ENCODE peak calls at places on chromosome 7, in eight cellular contexts. One of them, this sample, is unnamed.

GRCh38 chr7:134792968-134793367 is 13.5 kb downstream of the CALD1 start:
- DNase-seq in HCT116: no peak
- DNase-seq in GM13976: no peak
- DNase-seq in neural crest cell: no peak
- DNase-seq in ovary: no peak
- DNase-seq in GM12865: peak; percentile 37
- DNase-seq in stomach: no peak
- DNase-seq in AG10803: peak; percentile 44
- DNase-seq in this sample: no peak

GRCh38 chr7:130394421-130395188 is 14.3 kb downstream of the CPA1 start:
- DNase-seq in HCT116: no peak
- DNase-seq in GM13976: no peak
- DNase-seq in neural crest cell: no peak
- DNase-seq in AG10803: no peak
- DNase-seq in ovary: no peak
- DNase-seq in GM12865: peak; percentile 48
- DNase-seq in stomach: no peak
- DNase-seq in this sample: no peak

GRCh38 chr7:121831320-121831719 is 41.6 kb upstream of the PTPRZ1 start:
- DNase-seq in GM13976: no peak
- DNase-seq in ovary: no peak
- DNase-seq in GM12865: no peak
- DNase-seq in stomach: no peak
- DNase-seq in AG10803: no peak
- DNase-seq in neural crest cell: no peak
- DNase-seq in HCT116: no peak
- DNase-seq in this sample: no peak

GRCh38 chr7:42254217-42254616 is 17.2 kb upstream of the GLI3 start:
- DNase-seq in stomach: no peak
- DNase-seq in AG10803: peak; percentile 81
- DNase-seq in GM13976: no peak
- DNase-seq in GM12865: no peak
- DNase-seq in neural crest cell: no peak
- DNase-seq in HCT116: no peak
- DNase-seq in ovary: no peak
- DNase-seq in this sample: peak; percentile 84

GRCh38 chr7:70678621-70679251 is 453.2 kb upstream of the GALNT17 start:
- DNase-seq in AG10803: peak; percentile 76
- DNase-seq in neural crest cell: no peak
- DNase-seq in ovary: no peak
- DNase-seq in GM12865: no peak
- DNase-seq in stomach: no peak
- DNase-seq in HCT116: no peak
- DNase-seq in GM13976: no peak
- DNase-seq in this sample: no peak

GRCh38 chr7:143479055-143479766 is 1.5 kb downstream of the TAS2R41 start:
- DNase-seq in GM12865: no peak
- DNase-seq in AG10803: peak; percentile 89
- DNase-seq in stomach: no peak
- DNase-seq in ovary: no peak
- DNase-seq in GM13976: no peak
- DNase-seq in HCT116: no peak
- DNase-seq in neural crest cell: no peak
- DNase-seq in this sample: no peak

GRCh38 chr7:158865462-158865922 is 9.1 kb downstream of the DYNC2I1 start:
- DNase-seq in HCT116: no peak
- DNase-seq in GM13976: no peak
- DNase-seq in ovary: no peak
- DNase-seq in neural crest cell: no peak
- DNase-seq in stomach: no peak
- DNase-seq in GM12865: no peak
- DNase-seq in AG10803: peak; percentile 9
- DNase-seq in this sample: no peak

GRCh38 chr7:142878315-142878714 is 7.2 kb downstream of the TRPV6 start:
- DNase-seq in HCT116: no peak
- DNase-seq in neural crest cell: no peak
- DNase-seq in GM13976: no peak
- DNase-seq in stomach: no peak
- DNase-seq in GM12865: no peak
- DNase-seq in AG10803: no peak
- DNase-seq in ovary: no peak
- DNase-seq in this sample: no peak

GRCh38 chr7:42869131-42870020 is 42.5 kb downstream of the C7orf25 start:
- DNase-seq in GM13976: peak; percentile 73
- DNase-seq in neural crest cell: no peak
- DNase-seq in AG10803: no peak
- DNase-seq in stomach: no peak
- DNase-seq in HCT116: peak; percentile 10
- DNase-seq in ovary: no peak
- DNase-seq in GM12865: peak; percentile 58
- DNase-seq in this sample: peak; percentile 43

GRCh38 chr7:121515651-121516401 is 119.7 kb upstream of the FAM3C start:
- DNase-seq in GM12865: no peak
- DNase-seq in HCT116: no peak
- DNase-seq in neural crest cell: no peak
- DNase-seq in stomach: no peak
- DNase-seq in GM13976: no peak
- DNase-seq in ovary: no peak
- DNase-seq in AG10803: peak; percentile 81
- DNase-seq in this sample: no peak

GRCh38 chr7:133815677-133816210 is 311.4 kb upstream of the LRGUK start:
- DNase-seq in ovary: no peak
- DNase-seq in GM13976: no peak
- DNase-seq in neural crest cell: no peak
- DNase-seq in stomach: no peak
- DNase-seq in AG10803: peak; percentile 40
- DNase-seq in GM12865: no peak
- DNase-seq in HCT116: no peak
- DNase-seq in this sample: no peak

GRCh38 chr7:75619636-75620035 is 119.1 kb downstream of the HIP1 start:
- DNase-seq in neural crest cell: no peak
- DNase-seq in ovary: no peak
- DNase-seq in AG10803: no peak
- DNase-seq in stomach: no peak
- DNase-seq in HCT116: no peak
- DNase-seq in GM13976: no peak
- DNase-seq in GM12865: no peak
- DNase-seq in this sample: no peak

GRCh38 chr7:56097700-56098099 is 4.9 kb upstream of the PHKG1 start:
- DNase-seq in GM13976: no peak
- DNase-seq in ovary: no peak
- DNase-seq in stomach: peak; percentile 44
- DNase-seq in neural crest cell: no peak
- DNase-seq in AG10803: peak; percentile 96
- DNase-seq in GM12865: peak; percentile 30
- DNase-seq in HCT116: no peak
- DNase-seq in this sample: peak; percentile 78

GRCh38 chr7:35676211-35676610 is 18.7 kb downstream of the HERPUD2 start:
- DNase-seq in GM12865: peak; percentile 21
- DNase-seq in AG10803: no peak
- DNase-seq in HCT116: no peak
- DNase-seq in GM13976: no peak
- DNase-seq in neural crest cell: no peak
- DNase-seq in ovary: no peak
- DNase-seq in stomach: no peak
- DNase-seq in this sample: no peak

GRCh38 chr7:18175801-18176450 is 148.3 kb upstream of the PRPS1L1 start:
- DNase-seq in GM13976: no peak
- DNase-seq in ovary: no peak
- DNase-seq in neural crest cell: no peak
- DNase-seq in HCT116: no peak
- DNase-seq in GM12865: no peak
- DNase-seq in AG10803: no peak
- DNase-seq in stomach: no peak
- DNase-seq in this sample: no peak

GRCh38 chr7:47647213-47647985 is 65.5 kb upstream of the TNS3 start:
- DNase-seq in AG10803: no peak
- DNase-seq in ovary: no peak
- DNase-seq in GM12865: peak; percentile 42
- DNase-seq in neural crest cell: no peak
- DNase-seq in GM13976: no peak
- DNase-seq in HCT116: no peak
- DNase-seq in stomach: no peak
- DNase-seq in this sample: no peak

GRCh38 chr7:13981070-13981469 is 8.4 kb downstream of the ETV1 start:
- DNase-seq in AG10803: peak; percentile 97
- DNase-seq in HCT116: peak; percentile 86
- DNase-seq in ovary: no peak
- DNase-seq in GM12865: no peak
- DNase-seq in stomach: peak; percentile 43
- DNase-seq in neural crest cell: no peak
- DNase-seq in GM13976: no peak
- DNase-seq in this sample: peak; percentile 90

GRCh38 chr7:149826344-149827088 is 11.7 kb upstream of the ZNF862 start:
- DNase-seq in stomach: no peak
- DNase-seq in neural crest cell: no peak
- DNase-seq in HCT116: no peak
- DNase-seq in GM13976: no peak
- DNase-seq in ovary: peak; percentile 24
- DNase-seq in AG10803: no peak
- DNase-seq in GM12865: no peak
- DNase-seq in this sample: no peak

GRCh38 chr7:82745117-82745516 is 301.5 kb upstream of the CACNA2D1 start:
- DNase-seq in stomach: no peak
- DNase-seq in HCT116: no peak
- DNase-seq in AG10803: peak; percentile 61
- DNase-seq in GM13976: no peak
- DNase-seq in GM12865: no peak
- DNase-seq in neural crest cell: no peak
- DNase-seq in ovary: no peak
- DNase-seq in this sample: no peak

GRCh38 chr7:28983396-28984190 is 25.5 kb upstream of the TRIL start:
- DNase-seq in GM13976: no peak
- DNase-seq in ovary: no peak
- DNase-seq in GM12865: no peak
- DNase-seq in HCT116: no peak
- DNase-seq in neural crest cell: no peak
- DNase-seq in AG10803: no peak
- DNase-seq in stomach: no peak
- DNase-seq in this sample: no peak

GRCh38 chr7:43784030-43785001 is 25.8 kb downstream of the BLVRA start:
- DNase-seq in ovary: no peak
- DNase-seq in neural crest cell: no peak
- DNase-seq in HCT116: no peak
- DNase-seq in AG10803: no peak
- DNase-seq in stomach: no peak
- DNase-seq in GM12865: peak; percentile 86
- DNase-seq in GM13976: peak; percentile 64
- DNase-seq in this sample: no peak

GRCh38 chr7:93715234-93715633 is 140.7 kb upstream of the CALCR start:
- DNase-seq in HCT116: peak; percentile 28
- DNase-seq in GM12865: peak; percentile 49
- DNase-seq in AG10803: peak; percentile 54
- DNase-seq in GM13976: peak; percentile 11
- DNase-seq in neural crest cell: peak; percentile 50
- DNase-seq in stomach: peak; percentile 37
- DNase-seq in ovary: peak; percentile 63
- DNase-seq in this sample: peak; percentile 54

GRCh38 chr7:48665361-48666135 is 258.8 kb upstream of the CDC14C start:
- DNase-seq in AG10803: no peak
- DNase-seq in ovary: no peak
- DNase-seq in neural crest cell: no peak
- DNase-seq in stomach: no peak
- DNase-seq in GM13976: no peak
- DNase-seq in HCT116: no peak
- DNase-seq in GM12865: no peak
- DNase-seq in this sample: no peak

GRCh38 chr7:111929258-111929657 is 276.9 kb downstream of the DOCK4 start:
- DNase-seq in stomach: no peak
- DNase-seq in GM12865: no peak
- DNase-seq in HCT116: no peak
- DNase-seq in ovary: no peak
- DNase-seq in GM13976: no peak
- DNase-seq in neural crest cell: no peak
- DNase-seq in AG10803: no peak
- DNase-seq in this sample: no peak
- TF ChIP-seq CTCF in stomach: no peak
- TF ChIP-seq CTCF in GM12865: no peak
- TF ChIP-seq CTCF in HCT116: no peak
- TF ChIP-seq CTCF in ovary: no peak
- TF ChIP-seq CTCF in GM13976: no peak
- TF ChIP-seq CTCF in neural crest cell: no peak
- TF ChIP-seq CTCF in AG10803: no peak
- TF ChIP-seq CTCF in this sample: peak; percentile 12

GRCh38 chr7:84757756-84758155 is 429.1 kb downstream of the SEMA3D start:
- DNase-seq in HCT116: no peak
- DNase-seq in GM13976: no peak
- DNase-seq in stomach: no peak
- DNase-seq in AG10803: no peak
- DNase-seq in GM12865: no peak
- DNase-seq in neural crest cell: no peak
- DNase-seq in ovary: no peak
- DNase-seq in this sample: no peak
- TF ChIP-seq CTCF in HCT116: no peak
- TF ChIP-seq CTCF in GM13976: no peak
- TF ChIP-seq CTCF in stomach: no peak
- TF ChIP-seq CTCF in AG10803: no peak
- TF ChIP-seq CTCF in GM12865: no peak
- TF ChIP-seq CTCF in neural crest cell: no peak
- TF ChIP-seq CTCF in ovary: no peak
- TF ChIP-seq CTCF in this sample: no peak

DNA sequence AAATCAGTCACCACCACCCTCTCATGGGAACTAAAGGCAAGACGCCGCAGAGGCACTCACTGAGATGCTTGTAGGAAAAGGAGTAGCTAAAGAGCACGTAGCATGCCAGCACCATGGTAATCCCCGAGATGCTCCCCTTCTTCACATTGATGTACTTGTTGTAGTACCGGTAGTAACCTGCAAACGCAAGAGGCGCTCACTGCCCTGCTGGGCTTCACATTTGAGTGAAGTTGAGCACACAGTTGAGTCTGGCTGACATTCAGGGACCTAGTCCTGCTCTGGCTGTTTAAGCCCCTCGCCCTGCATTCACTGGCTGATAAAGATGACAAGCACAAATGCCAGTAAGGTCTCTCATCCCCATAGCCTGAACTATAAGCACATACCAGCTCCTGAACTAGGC is 6.9 kb downstream of the ATP5MF start:
- DNase-seq in GM12865: peak; percentile 48
- DNase-seq in stomach: no peak
- DNase-seq in HCT116: no peak
- DNase-seq in ovary: no peak
- DNase-seq in neural crest cell: no peak
- DNase-seq in AG10803: peak; percentile 20
- DNase-seq in GM13976: peak; percentile 39
- DNase-seq in this sample: peak; percentile 36
- TF ChIP-seq CTCF in GM12865: peak; percentile 38
- TF ChIP-seq CTCF in stomach: no peak
- TF ChIP-seq CTCF in HCT116: peak; percentile 57
- TF ChIP-seq CTCF in ovary: no peak
- TF ChIP-seq CTCF in neural crest cell: peak; percentile 55
- TF ChIP-seq CTCF in AG10803: peak; percentile 43
- TF ChIP-seq CTCF in GM13976: no peak
- TF ChIP-seq CTCF in this sample: no peak

DNA sequence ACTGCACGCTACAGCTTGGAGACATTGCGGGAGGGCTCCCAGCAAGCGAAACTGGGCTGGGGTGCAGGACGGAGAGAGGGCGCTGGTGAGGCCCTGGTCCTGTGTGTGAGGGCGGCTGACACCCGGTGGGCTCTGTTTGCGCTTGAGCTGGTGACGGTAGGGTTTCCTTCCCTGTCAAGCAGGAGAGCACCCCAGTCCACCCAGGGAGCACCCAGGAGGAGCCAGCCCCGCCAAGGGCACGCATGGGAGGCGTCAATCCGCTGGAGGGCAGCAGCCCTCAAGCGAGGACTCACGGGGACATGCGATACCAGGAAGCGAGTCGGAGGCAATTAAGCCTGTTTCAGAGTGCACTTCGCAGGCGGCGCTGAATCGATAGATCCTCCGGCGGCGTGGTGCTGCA is 109.4 kb downstream of the MAD1L1 start:
- DNase-seq in stomach: no peak
- DNase-seq in GM13976: no peak
- DNase-seq in ovary: no peak
- DNase-seq in HCT116: no peak
- DNase-seq in neural crest cell: no peak
- DNase-seq in AG10803: no peak
- DNase-seq in GM12865: no peak
- DNase-seq in this sample: no peak
- TF ChIP-seq CTCF in stomach: no peak
- TF ChIP-seq CTCF in GM13976: no peak
- TF ChIP-seq CTCF in ovary: no peak
- TF ChIP-seq CTCF in HCT116: no peak
- TF ChIP-seq CTCF in neural crest cell: no peak
- TF ChIP-seq CTCF in AG10803: no peak
- TF ChIP-seq CTCF in GM12865: no peak
- TF ChIP-seq CTCF in this sample: no peak